ENCODE peak calls at places on chromosomes 13 and 19, in four cellular contexts. R, Q, Y and J are unnamed samples.

GRCh38 chr13:33911521-33911920 is 93.6 kb downstream of the RFC3 start:
- DNase-seq in Y (no peak), Q (no peak), R (no peak), J (no peak)

GRCh38 chr19:46958542-46958941 is 61.1 kb upstream of the NPAS1 start:
- DNase-seq in R (peak), Y (no peak), Q (no peak), J (no peak)

GRCh38 chr13:37966266-37966665 is 96.7 kb upstream of the TRPC4 start:
- DNase-seq in Q (no peak), Y (no peak), R (no peak), J (no peak)

GRCh38 chr19:4051175-4052101 is 15.3 kb downstream of the ZBTB7A start:
- DNase-seq in Q (no peak), R (no peak), Y (no peak), J (no peak)

GRCh38 chr13:97142452-97142851 is 79.7 kb upstream of the MBNL2 start:
- DNase-seq in Y (no peak), Q (no peak), R (no peak), J (no peak)

GRCh38 chr13:76638882-76639281 is 247.3 kb downstream of the KCTD12 start:
- DNase-seq in R (no peak), Y (no peak), Q (no peak), J (no peak)

GRCh38 chr13:100987993-100988392 is 313.4 kb upstream of the TMTC4 start:
- DNase-seq in Q (no peak), Y (no peak), R (no peak), J (no peak)

GRCh38 chr19:55340784-55341147 is 1.1 kb downstream of the KMT5C start:
- DNase-seq in Y (no peak), Q (peak), R (no peak), J (no peak)

GRCh38 chr13:112145221-112146072 is 78.5 kb downstream of the SOX1 start:
- DNase-seq in R (no peak), Y (no peak), Q (no peak), J (no peak)

GRCh38 chr13:40777166-40777956 is 6.4 kb upstream of the MRPS31 start:
- DNase-seq in Q (no peak), R (peak), Y (no peak), J (no peak)

GRCh38 chr13:59343993-59344780 is 819.5 kb downstream of the DIAPH3 start:
- DNase-seq in Y (no peak), Q (no peak), R (no peak), J (no peak)

GRCh38 chr13:49533011-49533410 is 37.3 kb downstream of the PHF11 start:
- DNase-seq in Q (no peak), R (no peak), Y (no peak), J (no peak)

GRCh38 chr19:547117-547516 is 3.3 kb downstream of the GZMM start:
- DNase-seq in Y (no peak), Q (no peak), R (no peak), J (no peak)

GRCh38 chr13:46149272-46150133 is 32.5 kb downstream of the LCP1 start:
- DNase-seq in Q (no peak), Y (no peak), R (no peak), J (no peak)

GRCh38 chr19:12913871-12914690 is 5.0 kb downstream of the SYCE2 start:
- DNase-seq in R (no peak), Y (no peak), Q (no peak), J (no peak)

GRCh38 chr13:49053215-49053614 is 77.5 kb downstream of the FNDC3A start:
- DNase-seq in Q (no peak), R (no peak), Y (no peak), J (no peak)

GRCh38 chr13:67136157-67136556 is 94.0 kb downstream of the PCDH9 start:
- DNase-seq in Q (no peak), R (no peak), Y (no peak), J (no peak)